ENCODE peak calls at places on chromosome 3, in nine cellular contexts. I is T47D; B is NCI-H510A treated with DMSO at 0.1 percent for 48 hours; M is body of pancreas; L is AG09319; A is RKO; V is EL; X is activated CD4-positive, alpha-beta T cell treated with anti-CD3 and anti-CD28 coated beads for 1 hour; E is left lung. O is an unnamed sample.

GRCh38 chr3:113287111-113287817 is 75.9 kb downstream of the BOC start:
- DNase-seq in X (no peak), L (peak; percentile 71), E (no peak), B (peak; percentile 31), V (peak; percentile 65), I (peak; percentile 40), A (peak; percentile 57), M (peak; percentile 39), O (peak; percentile 71)

GRCh38 chr3:46393554-46394434 is 13.1 kb downstream of the CCR5AS start:
- DNase-seq in M (no peak), L (no peak), A (no peak), I (peak; percentile 48), E (peak; percentile 67), V (peak; percentile 61), X (no peak), B (peak; percentile 44), O (peak; percentile 47)

GRCh38 chr3:184685055-184685454 is 26.8 kb downstream of the MAGEF1 start:
- DNase-seq in A (no peak), E (no peak), L (no peak), I (no peak), M (no peak), B (no peak), V (no peak), X (no peak), O (no peak)

GRCh38 chr3:70829101-70829500 is 516.7 kb upstream of the MDFIC2 start:
- DNase-seq in X (no peak), M (no peak), B (no peak), L (no peak), E (peak; percentile 46), A (no peak), V (peak; percentile 51), I (no peak), O (peak; percentile 51)

GRCh38 chr3:54127499-54128056 is 5.2 kb downstream of the CACNA2D3 start:
- DNase-seq in E (no peak), L (no peak), V (no peak), A (no peak), X (no peak), I (no peak), B (no peak), M (no peak), O (no peak)

GRCh38 chr3:104273046-104273649 is 1093.6 kb upstream of the ALCAM start:
- DNase-seq in A (peak; percentile 68), M (no peak), B (no peak), X (no peak), V (peak; percentile 55), E (no peak), I (peak; percentile 58), L (peak; percentile 20), O (peak; percentile 40)

GRCh38 chr3:172125963-172126403 is 86.6 kb downstream of the FNDC3B start:
- DNase-seq in M (peak; percentile 73), I (no peak), E (peak; percentile 60), X (no peak), L (peak; percentile 80), A (no peak), B (peak; percentile 12), V (peak; percentile 74), O (no peak)

GRCh38 chr3:51943451-51944391 is 1.6 kb downstream of the PARP3 start:
- DNase-seq in E (no peak), B (no peak), A (no peak), I (no peak), M (peak; percentile 8), X (no peak), L (no peak), V (no peak), O (no peak)

GRCh38 chr3:134189848-134190247 is 60.8 kb downstream of the RYK start:
- DNase-seq in E (no peak), X (no peak), I (no peak), B (no peak), M (no peak), V (no peak), A (no peak), L (no peak), O (no peak)

GRCh38 chr3:32340039-32340438 is 51.6 kb upstream of the CMTM7 start:
- DNase-seq in L (no peak), E (no peak), M (peak; percentile 26), B (peak; percentile 34), I (peak; percentile 64), V (peak; percentile 43), X (no peak), A (peak; percentile 48), O (peak; percentile 55)